ENCODE peak calls at places on chromosomes 5 and 9, in six cellular contexts. One of them, this sample, is unnamed.

GRCh38 chr9:12972608-12973589 is 198.1 kb downstream of the LURAP1L start:
- DNase-seq in psoas muscle: no peak
- DNase-seq in GM23248: peak; percentile 15
- DNase-seq in tibial artery: no peak
- DNase-seq in PC-3: no peak
- DNase-seq in SJCRH30: no peak
- DNase-seq in this sample: no peak

GRCh38 chr5:123700624-123701023 is 188.6 kb downstream of the CSNK1G3 start:
- DNase-seq in psoas muscle: no peak
- DNase-seq in GM23248: peak; percentile 97
- DNase-seq in tibial artery: no peak
- DNase-seq in PC-3: peak; percentile 84
- DNase-seq in SJCRH30: no peak
- DNase-seq in this sample: no peak

GRCh38 chr5:98042961-98043360 is 730.5 kb upstream of the RGMB start:
- DNase-seq in psoas muscle: no peak
- DNase-seq in GM23248: no peak
- DNase-seq in tibial artery: no peak
- DNase-seq in PC-3: no peak
- DNase-seq in SJCRH30: no peak
- DNase-seq in this sample: no peak

GRCh38 chr5:75640395-75640794 is 29.1 kb downstream of the ANKDD1B start:
- DNase-seq in psoas muscle: no peak
- DNase-seq in GM23248: peak; percentile 88
- DNase-seq in tibial artery: no peak
- DNase-seq in PC-3: peak; percentile 71
- DNase-seq in SJCRH30: no peak
- DNase-seq in this sample: no peak

GRCh38 chr5:122704247-122705036 is 70.4 kb upstream of the SNX2 start:
- DNase-seq in psoas muscle: no peak
- DNase-seq in GM23248: peak; percentile 82
- DNase-seq in tibial artery: no peak
- DNase-seq in PC-3: peak; percentile 70
- DNase-seq in SJCRH30: no peak
- DNase-seq in this sample: no peak

GRCh38 chr9:108033976-108034964 is 544.7 kb upstream of the KLF4 start:
- DNase-seq in psoas muscle: peak; percentile 24
- DNase-seq in GM23248: peak; percentile 89
- DNase-seq in tibial artery: no peak
- DNase-seq in PC-3: no peak
- DNase-seq in SJCRH30: no peak
- DNase-seq in this sample: no peak

GRCh38 chr9:456365-456764 is 241.7 kb downstream of the DOCK8 start:
- DNase-seq in psoas muscle: no peak
- DNase-seq in GM23248: no peak
- DNase-seq in tibial artery: no peak
- DNase-seq in PC-3: peak; percentile 65
- DNase-seq in SJCRH30: no peak
- DNase-seq in this sample: no peak

GRCh38 chr5:16626696-16627264 is 10.0 kb upstream of the RETREG1 start:
- DNase-seq in psoas muscle: no peak
- DNase-seq in GM23248: peak; percentile 15
- DNase-seq in tibial artery: no peak
- DNase-seq in PC-3: no peak
- DNase-seq in SJCRH30: no peak
- DNase-seq in this sample: no peak

GRCh38 chr9:89791754-89792153 is 186.9 kb downstream of the GADD45G start:
- DNase-seq in psoas muscle: no peak
- DNase-seq in GM23248: no peak
- DNase-seq in tibial artery: no peak
- DNase-seq in PC-3: no peak
- DNase-seq in SJCRH30: peak; percentile 74
- DNase-seq in this sample: peak; percentile 20

GRCh38 chr9:70586506-70586905 is 172.0 kb upstream of the KLF9 start:
- DNase-seq in psoas muscle: no peak
- DNase-seq in GM23248: peak; percentile 41
- DNase-seq in tibial artery: no peak
- DNase-seq in PC-3: no peak
- DNase-seq in SJCRH30: no peak
- DNase-seq in this sample: no peak

GRCh38 chr5:151886741-151887261 is 37.9 kb downstream of the GLRA1 start:
- DNase-seq in psoas muscle: no peak
- DNase-seq in GM23248: no peak
- DNase-seq in tibial artery: no peak
- DNase-seq in PC-3: no peak
- DNase-seq in SJCRH30: no peak
- DNase-seq in this sample: no peak

GRCh38 chr9:79572891-79573696 is 1.3 kb downstream of the TLE4 start:
- DNase-seq in psoas muscle: peak; percentile 45
- DNase-seq in GM23248: peak; percentile 68
- DNase-seq in tibial artery: peak; percentile 77
- DNase-seq in PC-3: no peak
- DNase-seq in SJCRH30: peak; percentile 42
- DNase-seq in this sample: peak; percentile 78

GRCh38 chr5:80194470-80194869 is 61.4 kb downstream of the SERINC5 start:
- DNase-seq in psoas muscle: no peak
- DNase-seq in GM23248: no peak
- DNase-seq in tibial artery: no peak
- DNase-seq in PC-3: no peak
- DNase-seq in SJCRH30: no peak
- DNase-seq in this sample: no peak

GRCh38 chr9:94011134-94011533 is 56.0 kb upstream of the BARX1 start:
- DNase-seq in psoas muscle: no peak
- DNase-seq in GM23248: peak; percentile 66
- DNase-seq in tibial artery: no peak
- DNase-seq in PC-3: peak; percentile 36
- DNase-seq in SJCRH30: no peak
- DNase-seq in this sample: no peak

GRCh38 chr9:13933268-13933656 is 380.7 kb downstream of the NFIB start:
- DNase-seq in psoas muscle: no peak
- DNase-seq in GM23248: no peak
- DNase-seq in tibial artery: no peak
- DNase-seq in PC-3: no peak
- DNase-seq in SJCRH30: no peak
- DNase-seq in this sample: no peak

GRCh38 chr5:157241483-157241882 is 24.4 kb upstream of the CYFIP2 start:
- DNase-seq in psoas muscle: no peak
- DNase-seq in GM23248: peak; percentile 61
- DNase-seq in tibial artery: no peak
- DNase-seq in PC-3: no peak
- DNase-seq in SJCRH30: no peak
- DNase-seq in this sample: no peak

GRCh38 chr9:132207839-132208615 is 46.2 kb downstream of the NTNG2 start:
- DNase-seq in psoas muscle: no peak
- DNase-seq in GM23248: no peak
- DNase-seq in tibial artery: no peak
- DNase-seq in PC-3: no peak
- DNase-seq in SJCRH30: no peak
- DNase-seq in this sample: no peak

GRCh38 chr9:104981543-104982129 is 53.7 kb upstream of the ABCA1 start:
- DNase-seq in psoas muscle: no peak
- DNase-seq in GM23248: no peak
- DNase-seq in tibial artery: no peak
- DNase-seq in PC-3: no peak
- DNase-seq in SJCRH30: no peak
- DNase-seq in this sample: no peak

GRCh38 chr5:88298425-88298824 is 29.8 kb upstream of the TMEM161B start:
- DNase-seq in psoas muscle: no peak
- DNase-seq in GM23248: peak; percentile 52
- DNase-seq in tibial artery: no peak
- DNase-seq in PC-3: peak; percentile 12
- DNase-seq in SJCRH30: no peak
- DNase-seq in this sample: no peak

GRCh38 chr9:101711330-101711941 is 27.0 kb downstream of the GRIN3A start:
- DNase-seq in psoas muscle: no peak
- DNase-seq in GM23248: peak; percentile 22
- DNase-seq in tibial artery: no peak
- DNase-seq in PC-3: peak; percentile 4
- DNase-seq in SJCRH30: peak; percentile 31
- DNase-seq in this sample: no peak

GRCh38 chr9:126822278-126822677 is 17.4 kb downstream of the ZBTB43 start:
- DNase-seq in psoas muscle: no peak
- DNase-seq in GM23248: no peak
- DNase-seq in tibial artery: no peak
- DNase-seq in PC-3: no peak
- DNase-seq in SJCRH30: no peak
- DNase-seq in this sample: no peak

GRCh38 chr9:94212091-94212490 is 47.0 kb upstream of the ZNF169 start:
- DNase-seq in psoas muscle: no peak
- DNase-seq in GM23248: no peak
- DNase-seq in tibial artery: no peak
- DNase-seq in PC-3: no peak
- DNase-seq in SJCRH30: peak; percentile 36
- DNase-seq in this sample: no peak

DNA sequence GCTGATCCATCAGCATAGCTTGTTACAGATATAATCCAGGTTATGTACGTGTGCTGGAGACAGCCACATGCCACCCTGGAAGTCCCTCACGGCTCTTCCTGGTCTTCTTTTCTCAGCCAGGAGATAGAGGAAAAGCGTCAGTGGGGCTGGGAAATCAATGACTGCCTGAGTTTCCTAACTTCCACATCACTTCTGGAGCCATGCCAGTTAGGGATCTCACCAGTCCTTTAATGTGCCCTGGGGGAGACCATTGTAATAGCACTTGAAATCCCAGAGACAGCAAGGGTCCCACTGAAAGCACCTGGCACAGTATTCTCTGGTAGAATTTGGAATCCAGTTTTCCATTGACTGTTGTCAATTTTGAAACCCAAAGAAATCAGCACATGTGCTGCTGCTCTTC is 29.2 kb downstream of the ANXA2R start:
- DNase-seq in psoas muscle: no peak
- DNase-seq in GM23248: peak; percentile 33
- DNase-seq in tibial artery: no peak
- DNase-seq in PC-3: no peak
- DNase-seq in SJCRH30: no peak
- DNase-seq in this sample: no peak
- H3K27ac ChIP-seq in psoas muscle: no peak overlapping the region
- H3K27ac ChIP-seq in GM23248: no peak overlapping the region
- H3K27ac ChIP-seq in tibial artery: peak overlapping the region; percentile 85
- H3K27ac ChIP-seq in PC-3: no peak overlapping the region
- H3K27ac ChIP-seq in SJCRH30: no peak overlapping the region
- H3K27ac ChIP-seq in this sample: peak overlapping the region; percentile 59

DNA sequence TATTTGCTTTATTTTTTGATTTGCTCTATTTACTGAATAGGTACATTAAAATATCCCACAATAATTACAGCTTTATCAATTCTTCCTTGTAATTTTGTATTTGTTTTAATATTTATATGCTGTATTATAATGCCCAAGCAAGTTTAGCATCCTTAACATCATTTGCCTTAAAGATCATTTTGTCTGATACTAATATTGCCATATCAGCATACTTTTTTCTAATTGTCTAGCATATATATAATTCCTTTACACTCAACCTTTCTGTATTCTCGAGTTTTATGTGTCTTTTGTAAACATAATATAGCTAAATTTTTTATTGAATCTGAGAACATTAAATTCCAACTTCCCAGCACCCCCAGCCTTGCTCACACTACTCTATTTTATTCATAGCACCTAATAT is 64.7 kb downstream of the P4HA2 start:
- DNase-seq in psoas muscle: no peak
- DNase-seq in GM23248: no peak
- DNase-seq in tibial artery: no peak
- DNase-seq in PC-3: no peak
- DNase-seq in SJCRH30: no peak
- DNase-seq in this sample: no peak
- H3K4me3 ChIP-seq in psoas muscle: no peak overlapping the region
- H3K4me3 ChIP-seq in GM23248: no peak overlapping the region
- H3K4me3 ChIP-seq in tibial artery: no peak overlapping the region
- H3K4me3 ChIP-seq in PC-3: no peak overlapping the region
- H3K4me3 ChIP-seq in SJCRH30: no peak overlapping the region
- H3K4me3 ChIP-seq in this sample: no peak overlapping the region

DNA sequence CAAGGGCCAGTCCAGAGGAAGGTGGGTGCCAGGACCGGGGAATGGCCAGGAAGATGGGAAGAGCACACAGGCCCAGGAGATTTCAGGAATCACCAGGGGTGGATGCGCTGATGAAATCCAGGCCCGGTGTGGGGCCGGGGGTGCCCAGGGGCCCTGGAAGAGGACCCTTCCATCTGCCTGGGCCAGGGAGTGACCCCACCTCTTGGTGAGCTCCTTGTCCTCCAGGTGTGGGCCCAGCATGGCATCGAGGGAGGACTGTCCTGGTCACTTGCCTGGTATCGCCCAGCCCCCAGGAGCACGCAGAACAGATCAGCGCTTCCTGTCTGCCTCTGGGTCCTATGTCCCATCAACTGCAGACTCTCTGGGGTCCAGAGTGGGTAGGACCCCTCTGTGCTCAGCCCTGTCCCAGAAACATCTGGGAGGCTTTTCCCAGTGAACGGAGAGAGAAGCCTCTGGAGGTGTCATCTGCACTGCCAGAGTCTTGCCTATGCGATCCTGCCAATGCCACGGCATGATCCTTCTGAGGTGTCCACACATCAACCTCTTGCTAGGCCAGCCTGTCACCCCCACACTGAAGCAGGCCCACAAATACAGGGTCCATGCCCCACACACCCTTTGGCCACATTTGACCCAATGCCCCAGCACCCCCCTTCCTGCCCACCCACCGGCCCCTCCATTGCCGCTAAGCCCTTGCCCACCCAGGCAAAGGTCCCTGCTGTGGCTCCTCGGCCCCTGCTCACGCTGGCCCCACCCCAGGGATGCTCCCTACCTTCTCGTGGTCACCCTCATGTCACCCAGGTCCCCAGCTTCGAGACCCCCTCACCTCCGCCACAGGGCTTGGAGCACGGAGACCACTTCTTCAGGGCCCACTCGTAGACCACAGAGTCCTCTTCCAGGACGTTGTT is 67.2 kb downstream of the ZNF354C start:
- DNase-seq in psoas muscle: no peak
- DNase-seq in GM23248: no peak
- DNase-seq in tibial artery: peak; percentile 60
- DNase-seq in PC-3: no peak
- DNase-seq in SJCRH30: no peak
- DNase-seq in this sample: peak; percentile 35
- H3K9me3 ChIP-seq in psoas muscle: no peaks in the 10 kb centered on the region
- H3K9me3 ChIP-seq in GM23248: no peaks in the 10 kb centered on the region
- H3K9me3 ChIP-seq in tibial artery: no peaks in the 10 kb centered on the region
- H3K9me3 ChIP-seq in PC-3: no peaks in the 10 kb centered on the region
- H3K9me3 ChIP-seq in SJCRH30: no peaks in the 10 kb centered on the region
- H3K9me3 ChIP-seq in this sample: no peaks in the 10 kb centered on the region

GRCh38 chr9:128657344-128657704 is 677 bp upstream of the DYNC2I2 start:
- DNase-seq in psoas muscle: no peak
- DNase-seq in GM23248: no peak
- DNase-seq in tibial artery: no peak
- DNase-seq in PC-3: no peak
- DNase-seq in SJCRH30: no peak
- DNase-seq in this sample: no peak

GRCh38 chr9:128653941-128654340 is 2.7 kb downstream of the DYNC2I2 start:
- DNase-seq in psoas muscle: no peak
- DNase-seq in GM23248: no peak
- DNase-seq in tibial artery: no peak
- DNase-seq in PC-3: no peak
- DNase-seq in SJCRH30: no peak
- DNase-seq in this sample: no peak

GRCh38 chr9:128651798-128652197 is 4.8 kb downstream of the DYNC2I2 start:
- DNase-seq in psoas muscle: no peak
- DNase-seq in GM23248: no peak
- DNase-seq in tibial artery: no peak
- DNase-seq in PC-3: no peak
- DNase-seq in SJCRH30: no peak
- DNase-seq in this sample: no peak

GRCh38 chr9:128656416-128657343 is at the start of gene DYNC2I2:
- DNase-seq in psoas muscle: peak; percentile 97
- DNase-seq in GM23248: peak; percentile 98
- DNase-seq in tibial artery: peak; percentile 97
- DNase-seq in PC-3: peak; percentile 91
- DNase-seq in SJCRH30: peak; percentile 98
- DNase-seq in this sample: peak; percentile 98

GRCh38 chr9:128654481-128654880 is 2.2 kb downstream of the DYNC2I2 start:
- DNase-seq in psoas muscle: no peak
- DNase-seq in GM23248: no peak
- DNase-seq in tibial artery: no peak
- DNase-seq in PC-3: no peak
- DNase-seq in SJCRH30: no peak
- DNase-seq in this sample: no peak
- H3K27ac ChIP-seq in psoas muscle: no peak overlapping the region
- H3K27ac ChIP-seq in GM23248: no peak overlapping the region
- H3K27ac ChIP-seq in tibial artery: no peak overlapping the region
- H3K27ac ChIP-seq in PC-3: no peak overlapping the region
- H3K27ac ChIP-seq in SJCRH30: no peak overlapping the region
- H3K27ac ChIP-seq in this sample: no peak overlapping the region

This sample was measured in lower lobe of right lung.